ENCODE peak calls at places on chromosome 22, in eight cellular contexts. One of them, this sample, is unnamed.

GRCh38 chr22:49479566-49479965 is 348.1 kb downstream of the BRD1 start:
- DNase-seq in iPS-NIHi11: no peak
- DNase-seq in NCI-H2081: no peak
- DNase-seq in GM12892: no peak
- DNase-seq in KBM-7: no peak
- DNase-seq in kidney epithelial cell: no peak
- DNase-seq in endothelial cell: no peak
- DNase-seq in HCEC 1CT: no peak
- DNase-seq in this sample: no peak

GRCh38 chr22:41949297-41949965 is 2.5 kb upstream of the CENPM start:
- DNase-seq in iPS-NIHi11: no peak
- DNase-seq in NCI-H2081: no peak
- DNase-seq in GM12892: no peak
- DNase-seq in KBM-7: no peak
- DNase-seq in kidney epithelial cell: no peak
- DNase-seq in endothelial cell: no peak
- DNase-seq in HCEC 1CT: no peak
- DNase-seq in this sample: no peak

GRCh38 chr22:35656284-35656752 is 8.1 kb downstream of the APOL6 start:
- DNase-seq in iPS-NIHi11: no peak
- DNase-seq in NCI-H2081: no peak
- DNase-seq in GM12892: no peak
- DNase-seq in KBM-7: no peak
- DNase-seq in kidney epithelial cell: no peak
- DNase-seq in endothelial cell: no peak
- DNase-seq in HCEC 1CT: no peak
- DNase-seq in this sample: no peak

GRCh38 chr22:47878460-47878859 is 1116.0 kb downstream of the TBC1D22A start:
- DNase-seq in iPS-NIHi11: peak
- DNase-seq in NCI-H2081: no peak
- DNase-seq in GM12892: no peak
- DNase-seq in KBM-7: no peak
- DNase-seq in kidney epithelial cell: no peak
- DNase-seq in endothelial cell: no peak
- DNase-seq in HCEC 1CT: no peak
- DNase-seq in this sample: no peak

GRCh38 chr22:42883970-42884369 is 26.9 kb upstream of the ARFGAP3 start:
- DNase-seq in iPS-NIHi11: no peak
- DNase-seq in NCI-H2081: no peak
- DNase-seq in GM12892: no peak
- DNase-seq in KBM-7: no peak
- DNase-seq in kidney epithelial cell: no peak
- DNase-seq in endothelial cell: no peak
- DNase-seq in HCEC 1CT: no peak
- DNase-seq in this sample: no peak

GRCh38 chr22:48758905-48759875 is 1068.5 kb downstream of the BRD1 start:
- DNase-seq in iPS-NIHi11: no peak
- DNase-seq in NCI-H2081: no peak
- DNase-seq in GM12892: no peak
- DNase-seq in KBM-7: no peak
- DNase-seq in kidney epithelial cell: no peak
- DNase-seq in endothelial cell: no peak
- DNase-seq in HCEC 1CT: no peak
- DNase-seq in this sample: no peak

GRCh38 chr22:36538529-36538928 is 9.6 kb upstream of the EIF3D start:
- DNase-seq in iPS-NIHi11: no peak
- DNase-seq in NCI-H2081: no peak
- DNase-seq in GM12892: no peak
- DNase-seq in KBM-7: no peak
- DNase-seq in kidney epithelial cell: no peak
- DNase-seq in endothelial cell: no peak
- DNase-seq in HCEC 1CT: no peak
- DNase-seq in this sample: no peak

GRCh38 chr22:32844251-32844650 is 42.7 kb downstream of the TIMP3 start:
- DNase-seq in iPS-NIHi11: no peak
- DNase-seq in NCI-H2081: no peak
- DNase-seq in GM12892: no peak
- DNase-seq in KBM-7: no peak
- DNase-seq in kidney epithelial cell: no peak
- DNase-seq in endothelial cell: no peak
- DNase-seq in HCEC 1CT: no peak
- DNase-seq in this sample: no peak

GRCh38 chr22:45105281-45105700 is 58.4 kb upstream of the NUP50 start:
- DNase-seq in iPS-NIHi11: no peak
- DNase-seq in NCI-H2081: no peak
- DNase-seq in GM12892: no peak
- DNase-seq in KBM-7: no peak
- DNase-seq in kidney epithelial cell: peak
- DNase-seq in endothelial cell: no peak
- DNase-seq in HCEC 1CT: peak
- DNase-seq in this sample: no peak

GRCh38 chr22:49838771-49839717 is 11.4 kb upstream of the BRD1 start:
- DNase-seq in iPS-NIHi11: peak
- DNase-seq in NCI-H2081: no peak
- DNase-seq in GM12892: no peak
- DNase-seq in KBM-7: peak
- DNase-seq in kidney epithelial cell: no peak
- DNase-seq in endothelial cell: no peak
- DNase-seq in HCEC 1CT: no peak
- DNase-seq in this sample: no peak

GRCh38 chr22:48627203-48627602 is 1200.5 kb downstream of the BRD1 start:
- DNase-seq in iPS-NIHi11: no peak
- DNase-seq in NCI-H2081: no peak
- DNase-seq in GM12892: no peak
- DNase-seq in KBM-7: no peak
- DNase-seq in kidney epithelial cell: no peak
- DNase-seq in endothelial cell: no peak
- DNase-seq in HCEC 1CT: no peak
- DNase-seq in this sample: peak

GRCh38 chr22:23306438-23306921 is 126.2 kb downstream of the BCR start:
- DNase-seq in iPS-NIHi11: no peak
- DNase-seq in NCI-H2081: no peak
- DNase-seq in GM12892: no peak
- DNase-seq in KBM-7: no peak
- DNase-seq in kidney epithelial cell: no peak
- DNase-seq in endothelial cell: no peak
- DNase-seq in HCEC 1CT: peak
- DNase-seq in this sample: peak

GRCh38 chr22:23938328-23939016 is 22.5 kb downstream of the GSTT2B start:
- DNase-seq in iPS-NIHi11: no peak
- DNase-seq in NCI-H2081: no peak
- DNase-seq in GM12892: no peak
- DNase-seq in KBM-7: no peak
- DNase-seq in kidney epithelial cell: no peak
- DNase-seq in endothelial cell: no peak
- DNase-seq in HCEC 1CT: no peak
- DNase-seq in this sample: no peak

GRCh38 chr22:46331496-46331895 is 4.0 kb upstream of the TRMU start:
- DNase-seq in iPS-NIHi11: no peak
- DNase-seq in NCI-H2081: no peak
- DNase-seq in GM12892: no peak
- DNase-seq in KBM-7: no peak
- DNase-seq in kidney epithelial cell: no peak
- DNase-seq in endothelial cell: no peak
- DNase-seq in HCEC 1CT: no peak
- DNase-seq in this sample: no peak

GRCh38 chr22:46293591-46294260 is 2.9 kb upstream of the GTSE1 start:
- DNase-seq in iPS-NIHi11: no peak
- DNase-seq in NCI-H2081: no peak
- DNase-seq in GM12892: no peak
- DNase-seq in KBM-7: peak
- DNase-seq in kidney epithelial cell: no peak
- DNase-seq in endothelial cell: no peak
- DNase-seq in HCEC 1CT: no peak
- DNase-seq in this sample: peak

GRCh38 chr22:45034821-45035220 is 25.0 kb upstream of the PHF21B start:
- DNase-seq in iPS-NIHi11: no peak
- DNase-seq in NCI-H2081: no peak
- DNase-seq in GM12892: no peak
- DNase-seq in KBM-7: no peak
- DNase-seq in kidney epithelial cell: no peak
- DNase-seq in endothelial cell: no peak
- DNase-seq in HCEC 1CT: no peak
- DNase-seq in this sample: no peak

GRCh38 chr22:21000215-21000986 is 1.5 kb downstream of the THAP7 start:
- DNase-seq in iPS-NIHi11: no peak
- DNase-seq in NCI-H2081: no peak
- DNase-seq in GM12892: no peak
- DNase-seq in KBM-7: no peak
- DNase-seq in kidney epithelial cell: no peak
- DNase-seq in endothelial cell: no peak
- DNase-seq in HCEC 1CT: no peak
- DNase-seq in this sample: peak

GRCh38 chr22:36879775-36880174 is 19.0 kb downstream of the NCF4 start:
- DNase-seq in iPS-NIHi11: no peak
- DNase-seq in NCI-H2081: no peak
- DNase-seq in GM12892: no peak
- DNase-seq in KBM-7: no peak
- DNase-seq in kidney epithelial cell: no peak
- DNase-seq in endothelial cell: no peak
- DNase-seq in HCEC 1CT: no peak
- DNase-seq in this sample: peak

GRCh38 chr22:20956258-20957117 is 10.6 kb upstream of the AIFM3 start:
- DNase-seq in iPS-NIHi11: peak
- DNase-seq in NCI-H2081: no peak
- DNase-seq in GM12892: no peak
- DNase-seq in KBM-7: peak
- DNase-seq in kidney epithelial cell: no peak
- DNase-seq in endothelial cell: no peak
- DNase-seq in HCEC 1CT: peak
- DNase-seq in this sample: peak

GRCh38 chr22:19041403-19042074 is 80.7 kb downstream of the DGCR2 start:
- DNase-seq in iPS-NIHi11: no peak
- DNase-seq in NCI-H2081: no peak
- DNase-seq in GM12892: no peak
- DNase-seq in KBM-7: no peak
- DNase-seq in kidney epithelial cell: no peak
- DNase-seq in endothelial cell: no peak
- DNase-seq in HCEC 1CT: no peak
- DNase-seq in this sample: no peak

GRCh38 chr22:22099833-22100812 is 117.5 kb upstream of the TOP3B start:
- DNase-seq in iPS-NIHi11: no peak
- DNase-seq in NCI-H2081: no peak
- DNase-seq in GM12892: no peak
- DNase-seq in KBM-7: no peak
- DNase-seq in kidney epithelial cell: no peak
- DNase-seq in endothelial cell: no peak
- DNase-seq in HCEC 1CT: peak
- DNase-seq in this sample: no peak

GRCh38 chr22:37747090-37747714 is 50.4 kb downstream of the TRIOBP start:
- DNase-seq in iPS-NIHi11: no peak
- DNase-seq in NCI-H2081: no peak
- DNase-seq in GM12892: no peak
- DNase-seq in KBM-7: no peak
- DNase-seq in kidney epithelial cell: no peak
- DNase-seq in endothelial cell: peak
- DNase-seq in HCEC 1CT: peak
- DNase-seq in this sample: peak

GRCh38 chr22:38638216-38638615 is 18.0 kb downstream of the FAM227A start:
- DNase-seq in iPS-NIHi11: no peak
- DNase-seq in NCI-H2081: no peak
- DNase-seq in GM12892: no peak
- DNase-seq in KBM-7: no peak
- DNase-seq in kidney epithelial cell: no peak
- DNase-seq in endothelial cell: no peak
- DNase-seq in HCEC 1CT: no peak
- DNase-seq in this sample: no peak

GRCh38 chr22:26295583-26296126 is 126.4 kb downstream of the SEZ6L start:
- DNase-seq in iPS-NIHi11: no peak
- DNase-seq in NCI-H2081: no peak
- DNase-seq in GM12892: no peak
- DNase-seq in KBM-7: no peak
- DNase-seq in kidney epithelial cell: no peak
- DNase-seq in endothelial cell: no peak
- DNase-seq in HCEC 1CT: no peak
- DNase-seq in this sample: no peak

GRCh38 chr22:22578702-22579424 is 19.8 kb upstream of the PRAME start:
- DNase-seq in iPS-NIHi11: no peak
- DNase-seq in NCI-H2081: no peak
- DNase-seq in GM12892: no peak
- DNase-seq in KBM-7: no peak
- DNase-seq in kidney epithelial cell: peak
- DNase-seq in endothelial cell: no peak
- DNase-seq in HCEC 1CT: peak
- DNase-seq in this sample: peak

GRCh38 chr22:31248965-31249940 is 37.2 kb downstream of the LIMK2 start:
- DNase-seq in iPS-NIHi11: no peak
- DNase-seq in NCI-H2081: no peak
- DNase-seq in GM12892: no peak
- DNase-seq in KBM-7: no peak
- DNase-seq in kidney epithelial cell: no peak
- DNase-seq in endothelial cell: no peak
- DNase-seq in HCEC 1CT: no peak
- DNase-seq in this sample: no peak

GRCh38 chr22:23525510-23525909 is 54.6 kb downstream of the IGLL1 start:
- DNase-seq in iPS-NIHi11: no peak
- DNase-seq in NCI-H2081: no peak
- DNase-seq in GM12892: no peak
- DNase-seq in KBM-7: no peak
- DNase-seq in kidney epithelial cell: no peak
- DNase-seq in endothelial cell: no peak
- DNase-seq in HCEC 1CT: no peak
- DNase-seq in this sample: no peak

GRCh38 chr22:44408227-44409192 is 89.5 kb downstream of the RTL6 start:
- DNase-seq in iPS-NIHi11: no peak
- DNase-seq in NCI-H2081: no peak
- DNase-seq in GM12892: no peak
- DNase-seq in KBM-7: no peak
- DNase-seq in kidney epithelial cell: no peak
- DNase-seq in endothelial cell: no peak
- DNase-seq in HCEC 1CT: no peak
- DNase-seq in this sample: no peak

GRCh38 chr22:39618996-39619530 is 48.5 kb downstream of the CACNA1I start:
- DNase-seq in iPS-NIHi11: no peak
- DNase-seq in NCI-H2081: no peak
- DNase-seq in GM12892: no peak
- DNase-seq in KBM-7: no peak
- DNase-seq in kidney epithelial cell: no peak
- DNase-seq in endothelial cell: no peak
- DNase-seq in HCEC 1CT: no peak
- DNase-seq in this sample: no peak

GRCh38 chr22:24698266-24698926 is 76.1 kb downstream of the PIWIL3 start:
- DNase-seq in iPS-NIHi11: no peak
- DNase-seq in NCI-H2081: no peak
- DNase-seq in GM12892: no peak
- DNase-seq in KBM-7: no peak
- DNase-seq in kidney epithelial cell: no peak
- DNase-seq in endothelial cell: no peak
- DNase-seq in HCEC 1CT: no peak
- DNase-seq in this sample: no peak

GRCh38 chr22:37048133-37048532 is 3.4 kb upstream of the KCTD17 start:
- DNase-seq in iPS-NIHi11: no peak
- DNase-seq in NCI-H2081: no peak
- DNase-seq in GM12892: no peak
- DNase-seq in KBM-7: no peak
- DNase-seq in kidney epithelial cell: no peak
- DNase-seq in endothelial cell: no peak
- DNase-seq in HCEC 1CT: no peak
- DNase-seq in this sample: no peak